ENCODE peak calls at places on chromosome 10, in six cellular contexts. A is GM23338, U is H1, Q is HEK293T, Z is nephron progenitor cell, V is GM20000. D is an unnamed sample.

GRCh38 chr10:93991596-93992284 is 2.0 kb upstream of the PLCE1 start:
- DNase-seq in U (no peak), Q (peak), Z (peak), V (no peak), A (peak), D (peak)

GRCh38 chr10:52864459-52865106 is 92.0 kb upstream of the MBL2 start:
- DNase-seq in Q (no peak), U (no peak), A (peak), Z (no peak), V (no peak), D (no peak)

GRCh38 chr10:47140752-47141348 is 159.1 kb upstream of the GDF10 start:
- DNase-seq in U (no peak), Z (no peak), Q (no peak), V (no peak), A (no peak), D (no peak)

GRCh38 chr10:12534824-12535223 is 185.5 kb downstream of the CAMK1D start:
- DNase-seq in U (peak), Q (no peak), V (no peak), A (no peak), Z (no peak), D (no peak)

GRCh38 chr10:50550291-50550839 is 73.4 kb downstream of the SGMS1 start:
- DNase-seq in U (no peak), V (no peak), A (peak), Z (no peak), Q (no peak), D (no peak)

GRCh38 chr10:103193107-103193819 is at the start of gene NT5C2:
- DNase-seq in Z (peak), Q (peak), A (peak), U (peak), V (peak), D (peak)

GRCh38 chr10:43105119-43105792 is 28.4 kb downstream of the RET start:
- DNase-seq in V (peak), U (peak), A (peak), Q (peak), Z (peak), D (peak)

GRCh38 chr10:3755440-3756359 is 29.3 kb downstream of the KLF6 start:
- DNase-seq in Q (no peak), A (no peak), Z (no peak), U (no peak), V (no peak), D (no peak)

GRCh38 chr10:6103591-6103990 is 14.8 kb downstream of the RBM17 start:
- DNase-seq in U (no peak), Q (no peak), A (no peak), Z (no peak), V (no peak), D (no peak)

GRCh38 chr10:501596-501995 is 187.9 kb downstream of the DIP2C start:
- DNase-seq in A (no peak), V (no peak), U (no peak), Z (no peak), Q (no peak), D (no peak)

GRCh38 chr10:124448696-124449169 is 1.1 kb downstream of the NKX1-2 start:
- DNase-seq in Q (peak), V (no peak), A (peak), U (peak), Z (peak), D (no peak)

GRCh38 chr10:76337641-76338040 is 906.2 kb downstream of the LRMDA start:
- DNase-seq in U (no peak), Z (no peak), A (no peak), Q (no peak), V (no peak), D (no peak)

GRCh38 chr10:131758062-131758941 is 142.5 kb upstream of the PPP2R2D start:
- DNase-seq in V (no peak), Q (no peak), Z (no peak), U (no peak), A (no peak), D (no peak)

GRCh38 chr10:123502983-123503382 is 163.2 kb upstream of the GPR26 start:
- DNase-seq in V (peak), Z (no peak), A (no peak), Q (no peak), U (no peak), D (no peak)

D was measured in cerebellar cortex.